ENCODE peak calls at places on chromosomes 4 and X, in nine cellular contexts. One of them, this sample, is unnamed.

GRCh38 chr4:131499139-131499873 is 1649.8 kb upstream of the PCDH10 start:
- DNase-seq in thoracic aorta: no peak
- DNase-seq in AG10803: no peak
- DNase-seq in IMR-90: peak; percentile 35
- DNase-seq in PC-3: peak; percentile 48
- DNase-seq in AG09309: no peak
- DNase-seq in left lung: peak; percentile 31
- DNase-seq in fibroblast of lung: peak; percentile 90
- DNase-seq in dorsolateral prefrontal cortex: no peak
- DNase-seq in this sample: peak; percentile 35

GRCh38 chr4:157521916-157522315 is 301.4 kb downstream of the GRIA2 start:
- DNase-seq in thoracic aorta: no peak
- DNase-seq in AG10803: no peak
- DNase-seq in IMR-90: no peak
- DNase-seq in PC-3: no peak
- DNase-seq in AG09309: no peak
- DNase-seq in left lung: no peak
- DNase-seq in fibroblast of lung: no peak
- DNase-seq in dorsolateral prefrontal cortex: no peak
- DNase-seq in this sample: no peak

GRCh38 chr4:87559090-87559837 is 30.1 kb upstream of the SPARCL1 start:
- DNase-seq in thoracic aorta: no peak
- DNase-seq in AG10803: no peak
- DNase-seq in IMR-90: no peak
- DNase-seq in PC-3: peak; percentile 20
- DNase-seq in AG09309: no peak
- DNase-seq in left lung: no peak
- DNase-seq in fibroblast of lung: no peak
- DNase-seq in dorsolateral prefrontal cortex: peak; percentile 44
- DNase-seq in this sample: no peak

GRCh38 chrX:78452356-78452755 is 124.9 kb upstream of the CYSLTR1 start:
- DNase-seq in thoracic aorta: no peak
- DNase-seq in AG10803: no peak
- DNase-seq in IMR-90: no peak
- DNase-seq in PC-3: peak; percentile 50
- DNase-seq in AG09309: no peak
- DNase-seq in left lung: no peak
- DNase-seq in fibroblast of lung: no peak
- DNase-seq in dorsolateral prefrontal cortex: no peak
- DNase-seq in this sample: no peak

GRCh38 chr4:55125087-55125721 is at the start of gene KDR:
- DNase-seq in thoracic aorta: no peak
- DNase-seq in AG10803: peak; percentile 8
- DNase-seq in IMR-90: no peak
- DNase-seq in PC-3: peak; percentile 29
- DNase-seq in AG09309: no peak
- DNase-seq in left lung: peak; percentile 75
- DNase-seq in fibroblast of lung: peak; percentile 14
- DNase-seq in dorsolateral prefrontal cortex: no peak
- DNase-seq in this sample: no peak

GRCh38 chr4:185566972-185567749 is 31.9 kb upstream of the PDLIM3 start:
- DNase-seq in thoracic aorta: peak; percentile 33
- DNase-seq in AG10803: peak; percentile 81
- DNase-seq in IMR-90: peak; percentile 90
- DNase-seq in PC-3: no peak
- DNase-seq in AG09309: no peak
- DNase-seq in left lung: no peak
- DNase-seq in fibroblast of lung: peak; percentile 90
- DNase-seq in dorsolateral prefrontal cortex: peak; percentile 10
- DNase-seq in this sample: peak; percentile 76

GRCh38 chrX:44876076-44876475 is 3.1 kb downstream of the KDM6A start:
- DNase-seq in thoracic aorta: no peak
- DNase-seq in AG10803: peak; percentile 16
- DNase-seq in IMR-90: peak; percentile 37
- DNase-seq in PC-3: peak; percentile 59
- DNase-seq in AG09309: no peak
- DNase-seq in left lung: no peak
- DNase-seq in fibroblast of lung: peak; percentile 10
- DNase-seq in dorsolateral prefrontal cortex: no peak
- DNase-seq in this sample: no peak

GRCh38 chr4:153122855-153123254 is 81.4 kb upstream of the TRIM2 start:
- DNase-seq in thoracic aorta: no peak
- DNase-seq in AG10803: no peak
- DNase-seq in IMR-90: no peak
- DNase-seq in PC-3: no peak
- DNase-seq in AG09309: no peak
- DNase-seq in left lung: no peak
- DNase-seq in fibroblast of lung: no peak
- DNase-seq in dorsolateral prefrontal cortex: no peak
- DNase-seq in this sample: no peak

GRCh38 chr4:86894465-86894864 is 2.2 kb upstream of the C4orf36 start:
- DNase-seq in thoracic aorta: no peak
- DNase-seq in AG10803: peak; percentile 20
- DNase-seq in IMR-90: peak; percentile 39
- DNase-seq in PC-3: peak; percentile 72
- DNase-seq in AG09309: no peak
- DNase-seq in left lung: no peak
- DNase-seq in fibroblast of lung: no peak
- DNase-seq in dorsolateral prefrontal cortex: no peak
- DNase-seq in this sample: no peak

GRCh38 chr4:72701987-72702819 is 133.2 kb upstream of the ADAMTS3 start:
- DNase-seq in thoracic aorta: no peak
- DNase-seq in AG10803: peak; percentile 55
- DNase-seq in IMR-90: peak; percentile 49
- DNase-seq in PC-3: peak; percentile 80
- DNase-seq in AG09309: peak; percentile 21
- DNase-seq in left lung: no peak
- DNase-seq in fibroblast of lung: peak; percentile 65
- DNase-seq in dorsolateral prefrontal cortex: no peak
- DNase-seq in this sample: peak; percentile 39

GRCh38 chrX:148670277-148670676 is 169.9 kb downstream of the AFF2 start:
- DNase-seq in thoracic aorta: no peak
- DNase-seq in AG10803: no peak
- DNase-seq in IMR-90: no peak
- DNase-seq in PC-3: no peak
- DNase-seq in AG09309: no peak
- DNase-seq in left lung: no peak
- DNase-seq in fibroblast of lung: no peak
- DNase-seq in dorsolateral prefrontal cortex: no peak
- DNase-seq in this sample: no peak

GRCh38 chrX:25083661-25084060 is 67.9 kb upstream of the ARX start:
- DNase-seq in thoracic aorta: no peak
- DNase-seq in AG10803: no peak
- DNase-seq in IMR-90: no peak
- DNase-seq in PC-3: peak; percentile 74
- DNase-seq in AG09309: no peak
- DNase-seq in left lung: no peak
- DNase-seq in fibroblast of lung: no peak
- DNase-seq in dorsolateral prefrontal cortex: no peak
- DNase-seq in this sample: no peak
- H3K4me3 ChIP-seq in thoracic aorta: no peak overlapping the region
- H3K4me3 ChIP-seq in AG10803: no peak overlapping the region
- H3K4me3 ChIP-seq in IMR-90: no peak overlapping the region
- H3K4me3 ChIP-seq in PC-3: no peak overlapping the region
- H3K4me3 ChIP-seq in AG09309: no peak overlapping the region
- H3K4me3 ChIP-seq in left lung: no peak overlapping the region
- H3K4me3 ChIP-seq in fibroblast of lung: no peak overlapping the region
- H3K4me3 ChIP-seq in dorsolateral prefrontal cortex: no peak overlapping the region
- H3K4me3 ChIP-seq in this sample: no peak overlapping the region

GRCh38 chr4:10186228-10187214 is 69.9 kb upstream of the WDR1 start:
- DNase-seq in thoracic aorta: no peak
- DNase-seq in AG10803: peak; percentile 31
- DNase-seq in IMR-90: no peak
- DNase-seq in PC-3: no peak
- DNase-seq in AG09309: no peak
- DNase-seq in left lung: no peak
- DNase-seq in fibroblast of lung: no peak
- DNase-seq in dorsolateral prefrontal cortex: no peak
- DNase-seq in this sample: no peak
- TF ChIP-seq CTCF in thoracic aorta: no peak
- TF ChIP-seq CTCF in AG10803: peak; percentile 50
- TF ChIP-seq CTCF in IMR-90: no peak
- TF ChIP-seq CTCF in PC-3: no peak
- TF ChIP-seq CTCF in AG09309: peak; percentile 21
- TF ChIP-seq CTCF in left lung: no peak
- TF ChIP-seq CTCF in fibroblast of lung: no peak
- TF ChIP-seq CTCF in dorsolateral prefrontal cortex: peak; percentile 23
- TF ChIP-seq CTCF in this sample: peak; percentile 22

GRCh38 chr4:1712216-1713002 is at the start of gene SLBP:
- DNase-seq in thoracic aorta: peak; percentile 78
- DNase-seq in AG10803: peak; percentile 88
- DNase-seq in IMR-90: peak; percentile 88
- DNase-seq in PC-3: peak; percentile 92
- DNase-seq in AG09309: peak; percentile 58
- DNase-seq in left lung: peak; percentile 99
- DNase-seq in fibroblast of lung: peak; percentile 89
- DNase-seq in dorsolateral prefrontal cortex: peak; percentile 90
- DNase-seq in this sample: no peak

GRCh38 chr4:1711055-1711905 is 839 bp downstream of the SLBP start:
- DNase-seq in thoracic aorta: no peak
- DNase-seq in AG10803: peak; percentile 59
- DNase-seq in IMR-90: peak; percentile 55
- DNase-seq in PC-3: peak; percentile 5
- DNase-seq in AG09309: no peak
- DNase-seq in left lung: no peak
- DNase-seq in fibroblast of lung: peak; percentile 55
- DNase-seq in dorsolateral prefrontal cortex: peak; percentile 40
- DNase-seq in this sample: no peak

GRCh38 chr4:1713003-1713397 is 881 bp upstream of the SLBP start:
- DNase-seq in thoracic aorta: no peak
- DNase-seq in AG10803: no peak
- DNase-seq in IMR-90: no peak
- DNase-seq in PC-3: no peak
- DNase-seq in AG09309: no peak
- DNase-seq in left lung: no peak
- DNase-seq in fibroblast of lung: no peak
- DNase-seq in dorsolateral prefrontal cortex: no peak
- DNase-seq in this sample: no peak

GRCh38 chr4:1714303-1715001 is 2.3 kb upstream of the SLBP start:
- DNase-seq in thoracic aorta: no peak
- DNase-seq in AG10803: no peak
- DNase-seq in IMR-90: no peak
- DNase-seq in PC-3: peak; percentile 41
- DNase-seq in AG09309: no peak
- DNase-seq in left lung: no peak
- DNase-seq in fibroblast of lung: no peak
- DNase-seq in dorsolateral prefrontal cortex: no peak
- DNase-seq in this sample: no peak

DNA sequence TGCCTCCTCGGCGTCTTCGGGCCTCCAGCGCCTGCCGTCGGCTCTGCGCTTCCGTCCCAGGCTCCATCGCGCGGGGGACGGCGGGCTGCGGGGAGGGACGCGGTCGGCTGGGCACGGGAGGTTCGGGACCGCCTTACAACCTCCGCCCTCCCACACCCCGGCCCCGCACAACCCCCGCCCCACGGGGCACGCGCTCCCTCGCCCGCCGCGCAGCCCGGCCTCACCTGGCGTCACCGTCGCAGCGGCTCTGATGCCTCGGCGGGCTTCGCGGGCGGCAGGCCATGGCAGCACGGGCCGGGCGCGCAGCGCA is 258 bp downstream of the SLBP start:
- DNase-seq in thoracic aorta: no peak
- DNase-seq in AG10803: no peak
- DNase-seq in IMR-90: peak; percentile 18
- DNase-seq in PC-3: peak; percentile 4
- DNase-seq in AG09309: no peak
- DNase-seq in left lung: no peak
- DNase-seq in fibroblast of lung: no peak
- DNase-seq in dorsolateral prefrontal cortex: no peak
- DNase-seq in this sample: no peak
- H3K4me3 ChIP-seq in thoracic aorta: peak overlapping the region; percentile 79
- H3K4me3 ChIP-seq in AG10803: peak overlapping the region; percentile 97
- H3K4me3 ChIP-seq in IMR-90: peak overlapping the region; percentile 92
- H3K4me3 ChIP-seq in PC-3: peak overlapping the region; percentile 96
- H3K4me3 ChIP-seq in AG09309: peak overlapping the region; percentile 80
- H3K4me3 ChIP-seq in left lung: peak overlapping the region; percentile 83
- H3K4me3 ChIP-seq in fibroblast of lung: peak overlapping the region; percentile 94
- H3K4me3 ChIP-seq in dorsolateral prefrontal cortex: peak overlapping the region; percentile 82
- H3K4me3 ChIP-seq in this sample: peak overlapping the region; percentile 93

GRCh38 chr4:3530663-3531254 is 1.5 kb downstream of the LRPAP1 start:
- DNase-seq in thoracic aorta: no peak
- DNase-seq in AG10803: no peak
- DNase-seq in IMR-90: no peak
- DNase-seq in PC-3: no peak
- DNase-seq in AG09309: no peak
- DNase-seq in left lung: peak; percentile 79
- DNase-seq in fibroblast of lung: no peak
- DNase-seq in dorsolateral prefrontal cortex: peak; percentile 40
- DNase-seq in this sample: no peak

GRCh38 chr4:3531306-3531886 is 826 bp downstream of the LRPAP1 start:
- DNase-seq in thoracic aorta: no peak
- DNase-seq in AG10803: peak; percentile 4
- DNase-seq in IMR-90: no peak
- DNase-seq in PC-3: no peak
- DNase-seq in AG09309: no peak
- DNase-seq in left lung: no peak
- DNase-seq in fibroblast of lung: peak; percentile 3
- DNase-seq in dorsolateral prefrontal cortex: no peak
- DNase-seq in this sample: no peak

GRCh38 chr4:3533421-3533820 is 1.2 kb upstream of the LRPAP1 start:
- DNase-seq in thoracic aorta: no peak
- DNase-seq in AG10803: no peak
- DNase-seq in IMR-90: no peak
- DNase-seq in PC-3: no peak
- DNase-seq in AG09309: no peak
- DNase-seq in left lung: no peak
- DNase-seq in fibroblast of lung: no peak
- DNase-seq in dorsolateral prefrontal cortex: no peak
- DNase-seq in this sample: no peak

GRCh38 chr4:3532714-3533336 is 603 bp upstream of the LRPAP1 start:
- DNase-seq in thoracic aorta: no peak
- DNase-seq in AG10803: no peak
- DNase-seq in IMR-90: no peak
- DNase-seq in PC-3: no peak
- DNase-seq in AG09309: no peak
- DNase-seq in left lung: no peak
- DNase-seq in fibroblast of lung: no peak
- DNase-seq in dorsolateral prefrontal cortex: no peak
- DNase-seq in this sample: no peak

DNA sequence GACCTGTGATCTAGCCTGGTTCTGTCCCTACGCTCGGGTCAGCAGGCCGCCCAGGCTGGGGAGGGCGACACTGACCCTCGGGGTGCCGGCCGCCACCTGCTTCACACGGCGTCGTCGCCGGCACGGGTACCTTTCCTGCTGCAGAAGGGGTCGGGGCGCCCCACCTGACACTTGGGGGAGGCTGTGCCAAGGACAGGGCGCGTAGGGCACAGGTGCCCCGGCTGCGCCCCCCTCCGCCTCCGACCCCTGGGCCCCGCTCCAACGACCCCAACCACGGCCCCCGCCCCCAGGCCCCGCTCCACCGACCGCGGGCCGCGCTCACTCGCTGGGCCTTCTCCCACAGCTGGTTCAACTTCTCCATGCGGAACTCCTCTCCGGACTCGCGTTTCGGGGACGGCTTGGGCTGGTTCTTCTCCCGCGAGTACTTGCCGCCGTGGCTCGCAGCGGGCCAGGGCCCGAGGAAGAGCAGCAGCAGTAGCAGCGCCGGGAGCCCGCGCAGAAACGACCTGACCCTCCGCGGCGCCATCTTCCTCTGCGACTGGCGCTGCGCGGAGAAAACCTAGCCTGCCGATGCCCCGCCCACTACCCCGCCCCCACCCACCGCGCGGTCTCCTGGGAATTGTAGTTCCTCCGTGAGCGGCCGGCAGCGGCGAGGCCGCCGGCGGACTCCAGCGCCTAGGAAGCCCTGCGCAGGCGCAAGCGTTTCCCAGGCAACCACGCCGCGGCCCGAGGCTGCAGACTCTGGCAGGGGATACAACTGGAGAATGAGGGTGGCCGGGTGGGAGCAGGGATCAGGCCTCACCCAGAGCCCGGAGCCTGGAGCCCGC is at the start of gene LRPAP1:
- DNase-seq in thoracic aorta: peak; percentile 70
- DNase-seq in AG10803: peak; percentile 80
- DNase-seq in IMR-90: peak; percentile 82
- DNase-seq in PC-3: peak; percentile 80
- DNase-seq in AG09309: peak; percentile 46
- DNase-seq in left lung: peak; percentile 99
- DNase-seq in fibroblast of lung: peak; percentile 87
- DNase-seq in dorsolateral prefrontal cortex: peak; percentile 94
- DNase-seq in this sample: no peak
- TF ChIP-seq CTCF in thoracic aorta: no peak
- TF ChIP-seq CTCF in AG10803: no peak
- TF ChIP-seq CTCF in IMR-90: no peak
- TF ChIP-seq CTCF in PC-3: no peak
- TF ChIP-seq CTCF in AG09309: no peak
- TF ChIP-seq CTCF in left lung: no peak
- TF ChIP-seq CTCF in fibroblast of lung: no peak
- TF ChIP-seq CTCF in dorsolateral prefrontal cortex: no peak
- TF ChIP-seq CTCF in this sample: no peak